ENCODE peak calls at places on chromosomes 6 and 20, in seven cellular contexts. One of them, this sample, is unnamed.
A peak's percentile ranks its signal among the peaks of the same experiment; 100 is the strongest.

GRCh38 chr6:80382796-80383195 is 276.3 kb downstream of the BCKDHB start:
- DNase-seq in astrocyte: peak; percentile 24
- DNase-seq in AG10803: no peak
- DNase-seq in NB4: no peak
- DNase-seq in SK-N-SH: no peak
- DNase-seq in PC-3: no peak
- DNase-seq in tibial nerve: no peak
- DNase-seq in this sample: no peak

GRCh38 chr6:15476631-15477380 is 186.0 kb downstream of the DTNBP1 start:
- DNase-seq in astrocyte: peak; percentile 72
- DNase-seq in AG10803: peak; percentile 23
- DNase-seq in NB4: no peak
- DNase-seq in SK-N-SH: no peak
- DNase-seq in PC-3: no peak
- DNase-seq in tibial nerve: no peak
- DNase-seq in this sample: no peak

GRCh38 chr6:43334466-43335095 is 26.0 kb upstream of the CRIP3 start:
- DNase-seq in astrocyte: peak; percentile 43
- DNase-seq in AG10803: peak; percentile 66
- DNase-seq in NB4: peak; percentile 63
- DNase-seq in SK-N-SH: peak; percentile 18
- DNase-seq in PC-3: peak; percentile 82
- DNase-seq in tibial nerve: no peak
- DNase-seq in this sample: peak; percentile 74

GRCh38 chr6:124795879-124796838 is 166.1 kb upstream of the RNF217 start:
- DNase-seq in astrocyte: no peak
- DNase-seq in AG10803: no peak
- DNase-seq in NB4: peak; percentile 25
- DNase-seq in SK-N-SH: no peak
- DNase-seq in PC-3: peak; percentile 18
- DNase-seq in tibial nerve: peak; percentile 17
- DNase-seq in this sample: peak; percentile 5

GRCh38 chr6:129500958-129501381 is 209.0 kb downstream of the ARHGAP18 start:
- DNase-seq in astrocyte: peak; percentile 47
- DNase-seq in AG10803: no peak
- DNase-seq in NB4: peak; percentile 24
- DNase-seq in SK-N-SH: peak; percentile 1
- DNase-seq in PC-3: peak; percentile 49
- DNase-seq in tibial nerve: no peak
- DNase-seq in this sample: peak; percentile 54

GRCh38 chr6:21527731-21528130 is 65.8 kb upstream of the SOX4 start:
- DNase-seq in astrocyte: no peak
- DNase-seq in AG10803: no peak
- DNase-seq in NB4: peak; percentile 10
- DNase-seq in SK-N-SH: no peak
- DNase-seq in PC-3: peak; percentile 2
- DNase-seq in tibial nerve: no peak
- DNase-seq in this sample: no peak

GRCh38 chr6:148943451-148943850 is 196.6 kb downstream of the UST start:
- DNase-seq in astrocyte: peak; percentile 74
- DNase-seq in AG10803: peak; percentile 84
- DNase-seq in NB4: no peak
- DNase-seq in SK-N-SH: no peak
- DNase-seq in PC-3: no peak
- DNase-seq in tibial nerve: no peak
- DNase-seq in this sample: no peak

GRCh38 chr6:135182993-135183531 is 2.0 kb downstream of the MYB start:
- DNase-seq in astrocyte: no peak
- DNase-seq in AG10803: no peak
- DNase-seq in NB4: peak; percentile 88
- DNase-seq in SK-N-SH: no peak
- DNase-seq in PC-3: peak; percentile 39
- DNase-seq in tibial nerve: no peak
- DNase-seq in this sample: peak; percentile 88

GRCh38 chr20:16778159-16778558 is 30.0 kb downstream of the OTOR start:
- DNase-seq in astrocyte: no peak
- DNase-seq in AG10803: no peak
- DNase-seq in NB4: no peak
- DNase-seq in SK-N-SH: no peak
- DNase-seq in PC-3: no peak
- DNase-seq in tibial nerve: no peak
- DNase-seq in this sample: no peak

GRCh38 chr20:23371496-23371895 is 9.5 kb downstream of the GZF1 start:
- DNase-seq in astrocyte: no peak
- DNase-seq in AG10803: no peak
- DNase-seq in NB4: no peak
- DNase-seq in SK-N-SH: no peak
- DNase-seq in PC-3: no peak
- DNase-seq in tibial nerve: no peak
- DNase-seq in this sample: no peak

GRCh38 chr20:10673176-10673830 is 496 bp downstream of the JAG1 start:
- DNase-seq in astrocyte: no peak
- DNase-seq in AG10803: peak; percentile 29
- DNase-seq in NB4: peak; percentile 61
- DNase-seq in SK-N-SH: peak; percentile 72
- DNase-seq in PC-3: no peak
- DNase-seq in tibial nerve: no peak
- DNase-seq in this sample: peak; percentile 13

GRCh38 chr20:18628330-18628941 is 40.6 kb downstream of the DTD1 start:
- DNase-seq in astrocyte: no peak
- DNase-seq in AG10803: no peak
- DNase-seq in NB4: no peak
- DNase-seq in SK-N-SH: peak; percentile 42
- DNase-seq in PC-3: peak; percentile 56
- DNase-seq in tibial nerve: no peak
- DNase-seq in this sample: no peak

GRCh38 chr6:31952140-31952805 is 6.4 kb downstream of the CFB start:
- DNase-seq in astrocyte: peak; percentile 22
- DNase-seq in AG10803: peak; percentile 55
- DNase-seq in NB4: peak; percentile 62
- DNase-seq in SK-N-SH: peak; percentile 75
- DNase-seq in PC-3: peak; percentile 66
- DNase-seq in tibial nerve: peak; percentile 58
- DNase-seq in this sample: peak; percentile 71

GRCh38 chr6:139367810-139368321 is 6.6 kb downstream of the CITED2 start:
- DNase-seq in astrocyte: peak; percentile 56
- DNase-seq in AG10803: no peak
- DNase-seq in NB4: peak; percentile 69
- DNase-seq in SK-N-SH: no peak
- DNase-seq in PC-3: no peak
- DNase-seq in tibial nerve: no peak
- DNase-seq in this sample: peak; percentile 41

GRCh38 chr6:147528511-147529145 is 20.1 kb downstream of the SAMD5 start:
- DNase-seq in astrocyte: no peak
- DNase-seq in AG10803: no peak
- DNase-seq in NB4: no peak
- DNase-seq in SK-N-SH: no peak
- DNase-seq in PC-3: no peak
- DNase-seq in tibial nerve: no peak
- DNase-seq in this sample: no peak

GRCh38 chr20:22584922-22585785 is 782 bp upstream of the FOXA2 start:
- DNase-seq in astrocyte: no peak
- DNase-seq in AG10803: no peak
- DNase-seq in NB4: no peak
- DNase-seq in SK-N-SH: no peak
- DNase-seq in PC-3: peak; percentile 39
- DNase-seq in tibial nerve: no peak
- DNase-seq in this sample: peak; percentile 26

GRCh38 chr20:24698706-24699206 is 229.3 kb downstream of the SYNDIG1 start:
- DNase-seq in astrocyte: no peak
- DNase-seq in AG10803: no peak
- DNase-seq in NB4: no peak
- DNase-seq in SK-N-SH: no peak
- DNase-seq in PC-3: peak; percentile 9
- DNase-seq in tibial nerve: no peak
- DNase-seq in this sample: no peak

GRCh38 chr6:155187994-155188706 is 75.7 kb upstream of the CLDN20 start:
- DNase-seq in astrocyte: peak; percentile 53
- DNase-seq in AG10803: peak; percentile 46
- DNase-seq in NB4: no peak
- DNase-seq in SK-N-SH: no peak
- DNase-seq in PC-3: peak; percentile 81
- DNase-seq in tibial nerve: no peak
- DNase-seq in this sample: no peak

GRCh38 chr6:33050013-33050800 is 23.2 kb downstream of the HLA-DPA1 start:
- DNase-seq in astrocyte: no peak
- DNase-seq in AG10803: no peak
- DNase-seq in NB4: peak; percentile 14
- DNase-seq in SK-N-SH: no peak
- DNase-seq in PC-3: no peak
- DNase-seq in tibial nerve: no peak
- DNase-seq in this sample: no peak

GRCh38 chr6:11381801-11382513 is 149.5 kb upstream of the NEDD9 start:
- DNase-seq in astrocyte: no peak
- DNase-seq in AG10803: no peak
- DNase-seq in NB4: peak; percentile 20
- DNase-seq in SK-N-SH: no peak
- DNase-seq in PC-3: no peak
- DNase-seq in tibial nerve: peak; percentile 31
- DNase-seq in this sample: no peak

GRCh38 chr20:9610665-9611064 is 96.3 kb downstream of the LAMP5 start:
- DNase-seq in astrocyte: no peak
- DNase-seq in AG10803: no peak
- DNase-seq in NB4: no peak
- DNase-seq in SK-N-SH: no peak
- DNase-seq in PC-3: no peak
- DNase-seq in tibial nerve: no peak
- DNase-seq in this sample: no peak

GRCh38 chr6:747006-747405 is 54.1 kb upstream of the EXOC2 start:
- DNase-seq in astrocyte: no peak
- DNase-seq in AG10803: no peak
- DNase-seq in NB4: no peak
- DNase-seq in SK-N-SH: no peak
- DNase-seq in PC-3: no peak
- DNase-seq in tibial nerve: no peak
- DNase-seq in this sample: no peak

GRCh38 chr20:16273812-16274560 is 299.3 kb downstream of the KIF16B start:
- DNase-seq in astrocyte: no peak
- DNase-seq in AG10803: no peak
- DNase-seq in NB4: no peak
- DNase-seq in SK-N-SH: peak; percentile 68
- DNase-seq in PC-3: no peak
- DNase-seq in tibial nerve: no peak
- DNase-seq in this sample: no peak

GRCh38 chr6:132830236-132830799 is 15.9 kb downstream of the RPS12 start:
- DNase-seq in astrocyte: peak; percentile 2
- DNase-seq in AG10803: peak; percentile 38
- DNase-seq in NB4: peak; percentile 24
- DNase-seq in SK-N-SH: peak; percentile 57
- DNase-seq in PC-3: peak; percentile 60
- DNase-seq in tibial nerve: no peak
- DNase-seq in this sample: no peak

DNA sequence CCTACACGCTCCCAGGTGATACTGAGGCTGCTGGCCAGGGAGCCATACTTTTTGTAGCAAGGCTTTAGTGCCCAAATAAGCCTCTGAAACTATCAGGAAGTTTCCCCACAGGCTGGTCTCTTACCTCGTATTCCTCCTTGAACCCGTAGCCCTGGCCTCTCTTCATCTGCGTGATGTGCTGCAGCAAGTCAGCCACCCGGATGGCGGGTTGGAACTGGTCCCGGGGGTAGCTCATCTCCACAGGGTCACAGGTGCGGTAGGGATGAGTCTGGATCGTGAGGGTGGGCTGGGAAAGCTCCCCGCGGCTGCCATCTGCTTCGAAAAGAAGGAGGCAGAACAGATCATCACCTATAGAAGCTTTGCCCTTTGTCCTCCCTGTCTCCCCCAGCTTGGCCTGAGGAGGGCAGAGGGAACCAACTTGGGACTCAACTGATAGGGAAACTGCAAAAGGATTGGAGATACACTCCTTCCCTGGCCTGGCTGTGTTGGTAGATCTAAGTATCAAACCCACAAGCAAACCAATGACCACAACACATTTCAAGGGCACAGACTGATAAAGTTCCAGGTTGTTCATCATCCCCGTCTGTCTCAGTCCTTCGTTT is 543.2 kb upstream of the CHD6 start:
- DNase-seq in astrocyte: no peak
- DNase-seq in AG10803: no peak
- DNase-seq in NB4: peak; percentile 2
- DNase-seq in SK-N-SH: no peak
- DNase-seq in PC-3: no peak
- DNase-seq in tibial nerve: no peak
- DNase-seq in this sample: no peak
- TF ChIP-seq CTCF in astrocyte: no peak
- TF ChIP-seq CTCF in AG10803: no peak
- TF ChIP-seq CTCF in NB4: no peak
- TF ChIP-seq CTCF in SK-N-SH: no peak
- TF ChIP-seq CTCF in PC-3: no peak
- TF ChIP-seq CTCF in tibial nerve: no peak
- TF ChIP-seq CTCF in this sample: no peak

GRCh38 chr20:36465109-36466080 is 75.9 kb upstream of the MYL9 start:
- DNase-seq in astrocyte: peak; percentile 83
- DNase-seq in AG10803: peak; percentile 85
- DNase-seq in NB4: peak; percentile 81
- DNase-seq in SK-N-SH: no peak
- DNase-seq in PC-3: peak; percentile 91
- DNase-seq in tibial nerve: peak; percentile 49
- DNase-seq in this sample: peak; percentile 73
- TF ChIP-seq CTCF in astrocyte: no peak
- TF ChIP-seq CTCF in AG10803: peak; percentile 7
- TF ChIP-seq CTCF in NB4: no peak
- TF ChIP-seq CTCF in SK-N-SH: peak; percentile 10
- TF ChIP-seq CTCF in PC-3: no peak
- TF ChIP-seq CTCF in tibial nerve: no peak
- TF ChIP-seq CTCF in this sample: no peak

GRCh38 chr6:6220718-6221117 is 99.7 kb downstream of the F13A1 start:
- DNase-seq in astrocyte: no peak
- DNase-seq in AG10803: no peak
- DNase-seq in NB4: peak; percentile 12
- DNase-seq in SK-N-SH: no peak
- DNase-seq in PC-3: peak; percentile 6
- DNase-seq in tibial nerve: no peak
- DNase-seq in this sample: no peak
- TF ChIP-seq CTCF in astrocyte: peak; percentile 7
- TF ChIP-seq CTCF in AG10803: peak; percentile 51
- TF ChIP-seq CTCF in NB4: peak; percentile 22
- TF ChIP-seq CTCF in SK-N-SH: peak; percentile 39
- TF ChIP-seq CTCF in PC-3: peak; percentile 54
- TF ChIP-seq CTCF in tibial nerve: no peak
- TF ChIP-seq CTCF in this sample: no peak

DNA sequence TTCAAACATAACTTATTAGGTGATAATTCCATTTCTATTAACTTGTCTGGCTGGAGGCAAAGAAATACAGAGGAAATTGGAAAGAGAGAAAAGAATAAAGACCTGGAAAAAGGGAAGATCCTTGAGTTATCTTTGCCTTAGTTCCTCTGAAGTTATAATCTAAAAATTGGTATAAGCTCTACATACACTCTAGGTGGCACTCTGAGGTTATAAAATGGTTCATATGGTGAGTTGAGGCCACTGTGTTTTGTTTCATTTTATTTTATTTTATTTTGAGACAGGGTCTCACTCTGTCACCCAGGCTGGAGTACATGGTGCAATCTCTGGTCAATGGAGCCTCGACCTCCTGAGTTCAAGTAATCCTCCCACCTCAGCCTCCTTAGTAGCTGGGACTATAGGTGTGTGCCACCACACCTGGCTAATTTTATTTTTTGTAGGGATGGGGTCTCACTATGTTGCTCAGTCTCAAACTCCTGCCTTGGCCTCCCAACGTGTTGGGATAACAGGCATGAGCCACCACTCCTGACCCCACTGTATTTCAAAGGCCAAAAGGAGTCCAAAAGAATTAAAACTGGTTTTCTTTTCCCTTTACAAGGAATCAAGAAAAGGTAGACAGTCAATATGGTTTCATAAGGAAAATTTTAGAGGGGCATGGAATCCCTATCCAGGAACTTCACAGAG is 19.4 kb downstream of the GPX6 start:
- DNase-seq in astrocyte: no peak
- DNase-seq in AG10803: no peak
- DNase-seq in NB4: peak; percentile 61
- DNase-seq in SK-N-SH: no peak
- DNase-seq in PC-3: peak; percentile 26
- DNase-seq in tibial nerve: no peak
- DNase-seq in this sample: no peak
- TF ChIP-seq CTCF in astrocyte: peak; percentile 6
- TF ChIP-seq CTCF in AG10803: peak; percentile 20
- TF ChIP-seq CTCF in NB4: no peak
- TF ChIP-seq CTCF in SK-N-SH: peak; percentile 32
- TF ChIP-seq CTCF in PC-3: peak; percentile 53
- TF ChIP-seq CTCF in tibial nerve: no peak
- TF ChIP-seq CTCF in this sample: peak; percentile 74

This sample was measured in K562.